ENCODE peak calls at places on chromosomes 6 and 20, in six cellular contexts. A is psoas muscle, U is endodermal cell, S is heart left ventricle, Y is heart right ventricle, M is coronary artery. G is an unnamed sample.

GRCh38 chr6:11227698-11228097 is 4.8 kb downstream of the NEDD9 start:
- DNase-seq in A (no peak), U (no peak), S (no peak), Y (no peak), M (no peak), G (no peak)

GRCh38 chr20:63580796-63581461 is 6.9 kb upstream of the HELZ2 start:
- DNase-seq in A (no peak), U (peak; percentile 67), S (no peak), Y (no peak), M (no peak), G (no peak)

GRCh38 chr6:133130863-133131262 is 110.3 kb upstream of the EYA4 start:
- DNase-seq in A (peak; percentile 89), U (no peak), S (peak; percentile 84), Y (peak; percentile 78), M (no peak), G (peak; percentile 21)

GRCh38 chr6:98880486-98880885 is 46.1 kb downstream of the POU3F2 start:
- DNase-seq in A (no peak), U (no peak), S (no peak), Y (no peak), M (no peak), G (no peak)

GRCh38 chr20:8938532-8938931 is 130.4 kb upstream of the PLCB4 start:
- DNase-seq in A (no peak), U (no peak), S (no peak), Y (no peak), M (no peak), G (no peak)

GRCh38 chr6:75759207-75759606 is 10.2 kb downstream of the MYO6 start:
- DNase-seq in A (no peak), U (peak; percentile 59), S (no peak), Y (no peak), M (no peak), G (no peak)

GRCh38 chr6:125597411-125598253 is 151.8 kb upstream of the HEY2 start:
- DNase-seq in A (peak; percentile 64), U (no peak), S (no peak), Y (peak; percentile 5), M (no peak), G (no peak)

GRCh38 chr6:13917141-13917540 is 7.6 kb upstream of the RNF182 start:
- DNase-seq in A (no peak), U (no peak), S (no peak), Y (no peak), M (no peak), G (no peak)

GRCh38 chr6:83594936-83595335 is 82.6 kb downstream of the PRSS35 start:
- DNase-seq in A (no peak), U (no peak), S (no peak), Y (no peak), M (no peak), G (no peak)

GRCh38 chr20:54557836-54558590 is 82.6 kb downstream of the DOK5 start:
- DNase-seq in A (no peak), U (no peak), S (no peak), Y (no peak), M (no peak), G (no peak)

GRCh38 chr20:24669701-24670100 is 200.3 kb downstream of the SYNDIG1 start:
- DNase-seq in A (no peak), U (no peak), S (no peak), Y (no peak), M (no peak), G (no peak)

GRCh38 chr6:138580801-138581200 is 81.5 kb upstream of the NHSL1 start:
- DNase-seq in A (no peak), U (no peak), S (no peak), Y (no peak), M (no peak), G (no peak)

GRCh38 chr6:169169941-169170582 is 83.6 kb downstream of the THBS2 start:
- DNase-seq in A (no peak), U (peak; percentile 32), S (no peak), Y (no peak), M (peak; percentile 73), G (no peak)

GRCh38 chr6:144334150-144334708 is 49.1 kb downstream of the UTRN start:
- DNase-seq in A (peak; percentile 69), U (no peak), S (peak; percentile 33), Y (no peak), M (no peak), G (no peak)

GRCh38 chr6:4589295-4589694 is 186.9 kb upstream of the CDYL start:
- DNase-seq in A (no peak), U (no peak), S (no peak), Y (no peak), M (no peak), G (no peak)

GRCh38 chr6:73608761-73609160 is 45.0 kb downstream of the SLC17A5 start:
- DNase-seq in A (no peak), U (no peak), S (no peak), Y (no peak), M (no peak), G (no peak)

GRCh38 chr20:58973179-58973578 is 7.9 kb upstream of the NELFCD start:
- DNase-seq in A (no peak), U (no peak), S (no peak), Y (no peak), M (no peak), G (no peak)

GRCh38 chr6:29531668-29532067 is 27.9 kb downstream of the UBD start:
- DNase-seq in A (no peak), U (peak; percentile 35), S (no peak), Y (no peak), M (no peak), G (no peak)

GRCh38 chr20:47748851-47749250 is 36.4 kb downstream of the SULF2 start:
- DNase-seq in A (no peak), U (no peak), S (no peak), Y (no peak), M (no peak), G (no peak)

GRCh38 chr6:111565316-111566221 is 40.1 kb downstream of the TRAF3IP2 start:
- DNase-seq in A (no peak), U (peak; percentile 81), S (no peak), Y (no peak), M (no peak), G (peak; percentile 82)

GRCh38 chr6:111564482-111564945 is 41.2 kb downstream of the TRAF3IP2 start:
- DNase-seq in A (peak; percentile 86), U (peak; percentile 44), S (no peak), Y (no peak), M (peak; percentile 88), G (peak; percentile 76)

GRCh38 chr6:111569951-111570350 is 35.7 kb downstream of the TRAF3IP2 start:
- DNase-seq in A (no peak), U (no peak), S (no peak), Y (no peak), M (no peak), G (no peak)

GRCh38 chr6:111566222-111566717 is 39.4 kb downstream of the TRAF3IP2 start:
- DNase-seq in A (no peak), U (no peak), S (no peak), Y (no peak), M (no peak), G (no peak)

DNA sequence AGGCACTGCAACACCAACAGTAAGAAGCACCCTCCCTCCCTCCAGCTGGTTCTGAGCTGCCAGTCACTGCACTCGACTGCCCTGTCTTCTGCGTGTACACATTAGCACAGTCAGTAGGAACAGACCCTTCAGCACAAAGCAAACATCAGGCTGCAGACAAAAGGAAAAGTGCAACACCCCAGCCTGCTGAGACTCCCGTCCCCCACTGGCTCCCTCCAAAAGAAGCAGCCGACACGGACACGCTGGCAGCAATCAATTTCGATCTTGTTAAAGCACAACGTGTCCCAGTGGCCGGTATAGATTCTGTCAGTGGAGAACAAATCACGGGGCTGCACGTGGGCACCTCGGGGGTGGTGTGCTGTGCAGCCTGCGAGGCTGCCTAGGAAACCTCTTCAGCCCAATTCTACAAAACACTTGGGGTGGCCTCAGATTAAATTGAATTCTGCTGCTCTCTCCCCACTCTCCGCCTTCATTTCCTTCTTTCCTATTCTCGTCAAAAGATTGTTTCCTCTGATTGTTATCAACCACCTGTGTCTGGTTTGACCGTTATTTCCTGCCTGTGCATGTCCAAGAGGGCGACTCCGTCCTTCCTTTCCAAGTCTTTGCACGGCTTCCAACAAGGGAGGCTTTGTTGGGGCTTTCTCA is 38.7 kb downstream of the TRAF3IP2 start:
- DNase-seq in A (no peak), U (no peak), S (no peak), Y (peak; percentile 52), M (no peak), G (no peak)
- H3K27ac ChIP-seq in A (no peak overlapping the region), U (peak overlapping the region; percentile 48), S (peak overlapping the region; percentile 62), Y (peak overlapping the region; percentile 86), M (peak overlapping the region; percentile 91), G (peak overlapping the region; percentile 78)

GRCh38 chr20:39067526-39068216 is 105.5 kb downstream of the DHX35 start:
- DNase-seq in A (no peak), U (no peak), S (no peak), Y (no peak), M (no peak), G (no peak)

GRCh38 chr20:39069976-39070375 is 107.8 kb downstream of the DHX35 start:
- DNase-seq in A (no peak), U (no peak), S (no peak), Y (no peak), M (no peak), G (no peak)

GRCh38 chr20:39070484-39071231 is 108.5 kb downstream of the DHX35 start:
- DNase-seq in A (no peak), U (no peak), S (no peak), Y (no peak), M (no peak), G (no peak)

GRCh38 chr20:39072132-39072531 is 110.0 kb downstream of the DHX35 start:
- DNase-seq in A (no peak), U (no peak), S (no peak), Y (no peak), M (no peak), G (no peak)

GRCh38 chr20:39066464-39066863 is 104.3 kb downstream of the DHX35 start:
- DNase-seq in A (no peak), U (peak; percentile 90), S (no peak), Y (no peak), M (no peak), G (no peak)
- TF ChIP-seq CTCF in A (no peak), U (peak; percentile 76), S (no peak), Y (no peak), M (no peak), G (no peak)

GRCh38 chr6:31578461-31579118 is 3.2 kb downstream of the TNF start:
- DNase-seq in A (no peak), U (peak; percentile 68), S (no peak), Y (no peak), M (no peak), G (no peak)
- H3K27ac ChIP-seq in A (no peak overlapping the region), U (no peak overlapping the region), S (no peak overlapping the region), Y (peak overlapping the region; percentile 90), M (no peak overlapping the region), G (no peak overlapping the region)

GRCh38 chr20:57264151-57264792 is 2.2 kb downstream of the BMP7 start:
- DNase-seq in A (no peak), U (peak; percentile 86), S (no peak), Y (no peak), M (no peak), G (no peak)
- TF ChIP-seq CTCF in A (no peak), U (peak; percentile 13), S (no peak), Y (no peak), M (no peak), G (no peak)

GRCh38 chr6:56766139-56766805 is 123.6 kb upstream of the DST start:
- DNase-seq in A (no peak), U (no peak), S (no peak), Y (no peak), M (no peak), G (no peak)
- H3K27ac ChIP-seq in A (peak overlapping the region; percentile 78), U (no peak overlapping the region), S (no peak overlapping the region), Y (no peak overlapping the region), M (no peak overlapping the region), G (no peak overlapping the region)

GRCh38 chr6:41092421-41093140 is 19.8 kb downstream of the NFYA start:
- DNase-seq in A (no peak), U (no peak), S (no peak), Y (no peak), M (no peak), G (no peak)
- TF ChIP-seq CTCF in A (peak; percentile 28), U (peak; percentile 66), S (peak; percentile 36), Y (no peak), M (no peak), G (no peak)

GRCh38 chr6:33314943-33315752 is 1.3 kb upstream of the TAPBP start:
- DNase-seq in A (peak; percentile 75), U (peak; percentile 79), S (peak; percentile 65), Y (peak; percentile 54), M (peak; percentile 81), G (peak; percentile 63)
- H3K27ac ChIP-seq in A (peak overlapping the region; percentile 91), U (no peak overlapping the region), S (peak overlapping the region; percentile 92), Y (peak overlapping the region; percentile 99), M (peak overlapping the region; percentile 97), G (peak overlapping the region; percentile 96)